ENCODE peak calls at places on chromosomes 16 and 17, in four cellular contexts. One of them, this sample, is unnamed.

GRCh38 chr17:44086364-44087311 is 16.1 kb downstream of the G6PC3 start:
- DNase-seq in bronchial epithelial cell: peak; percentile 94
- DNase-seq in activated CD8-positive, alpha-beta T cell treated with anti-CD3 and anti-CD28 coated beads, Interleukin-2, amount 10 ng/mL, durations not matched to agents 7 days and 5 days: peak; percentile 29
- DNase-seq in testis: peak; percentile 57
- DNase-seq in this sample: no peak

GRCh38 chr16:71851726-71852125 is 6.0 kb downstream of the ATXN1L start:
- DNase-seq in bronchial epithelial cell: no peak
- DNase-seq in activated CD8-positive, alpha-beta T cell treated with anti-CD3 and anti-CD28 coated beads, Interleukin-2, amount 10 ng/mL, durations not matched to agents 7 days and 5 days: no peak
- DNase-seq in testis: no peak
- DNase-seq in this sample: no peak

GRCh38 chr17:80783971-80784370 is 207.7 kb upstream of the CHMP6 start:
- DNase-seq in bronchial epithelial cell: no peak
- DNase-seq in activated CD8-positive, alpha-beta T cell treated with anti-CD3 and anti-CD28 coated beads, Interleukin-2, amount 10 ng/mL, durations not matched to agents 7 days and 5 days: no peak
- DNase-seq in testis: no peak
- DNase-seq in this sample: no peak

GRCh38 chr17:9932481-9932880 is 27.4 kb upstream of the RCVRN start:
- DNase-seq in bronchial epithelial cell: no peak
- DNase-seq in activated CD8-positive, alpha-beta T cell treated with anti-CD3 and anti-CD28 coated beads, Interleukin-2, amount 10 ng/mL, durations not matched to agents 7 days and 5 days: no peak
- DNase-seq in testis: no peak
- DNase-seq in this sample: no peak

GRCh38 chr17:18181358-18181757 is 2.3 kb upstream of the ALKBH5 start:
- DNase-seq in bronchial epithelial cell: peak; percentile 75
- DNase-seq in activated CD8-positive, alpha-beta T cell treated with anti-CD3 and anti-CD28 coated beads, Interleukin-2, amount 10 ng/mL, durations not matched to agents 7 days and 5 days: no peak
- DNase-seq in testis: no peak
- DNase-seq in this sample: no peak

GRCh38 chr17:64262422-64263260 is at the start of gene TEX2:
- DNase-seq in bronchial epithelial cell: no peak
- DNase-seq in activated CD8-positive, alpha-beta T cell treated with anti-CD3 and anti-CD28 coated beads, Interleukin-2, amount 10 ng/mL, durations not matched to agents 7 days and 5 days: peak; percentile 80
- DNase-seq in testis: peak; percentile 50
- DNase-seq in this sample: peak; percentile 69

GRCh38 chr16:81900014-81900413 is 111.3 kb downstream of the SDR42E1 start:
- DNase-seq in bronchial epithelial cell: no peak
- DNase-seq in activated CD8-positive, alpha-beta T cell treated with anti-CD3 and anti-CD28 coated beads, Interleukin-2, amount 10 ng/mL, durations not matched to agents 7 days and 5 days: no peak
- DNase-seq in testis: no peak
- DNase-seq in this sample: no peak

GRCh38 chr17:69047368-69048263 is 13.1 kb downstream of the ABCA9 start:
- DNase-seq in bronchial epithelial cell: peak; percentile 51
- DNase-seq in activated CD8-positive, alpha-beta T cell treated with anti-CD3 and anti-CD28 coated beads, Interleukin-2, amount 10 ng/mL, durations not matched to agents 7 days and 5 days: no peak
- DNase-seq in testis: peak; percentile 92
- DNase-seq in this sample: no peak

GRCh38 chr17:15361151-15361550 is 19.8 kb upstream of the TEKT3 start:
- DNase-seq in bronchial epithelial cell: no peak
- DNase-seq in activated CD8-positive, alpha-beta T cell treated with anti-CD3 and anti-CD28 coated beads, Interleukin-2, amount 10 ng/mL, durations not matched to agents 7 days and 5 days: no peak
- DNase-seq in testis: no peak
- DNase-seq in this sample: no peak

GRCh38 chr17:66654341-66654740 is 180.6 kb upstream of the CACNG5 start:
- DNase-seq in bronchial epithelial cell: peak; percentile 44
- DNase-seq in activated CD8-positive, alpha-beta T cell treated with anti-CD3 and anti-CD28 coated beads, Interleukin-2, amount 10 ng/mL, durations not matched to agents 7 days and 5 days: no peak
- DNase-seq in testis: peak; percentile 17
- DNase-seq in this sample: no peak

GRCh38 chr17:67194134-67194533 is 50.9 kb downstream of the HELZ start:
- DNase-seq in bronchial epithelial cell: no peak
- DNase-seq in activated CD8-positive, alpha-beta T cell treated with anti-CD3 and anti-CD28 coated beads, Interleukin-2, amount 10 ng/mL, durations not matched to agents 7 days and 5 days: no peak
- DNase-seq in testis: no peak
- DNase-seq in this sample: peak; percentile 60

GRCh38 chr16:81786321-81786720 is 7.2 kb downstream of the PLCG2 start:
- DNase-seq in bronchial epithelial cell: peak; percentile 84
- DNase-seq in activated CD8-positive, alpha-beta T cell treated with anti-CD3 and anti-CD28 coated beads, Interleukin-2, amount 10 ng/mL, durations not matched to agents 7 days and 5 days: no peak
- DNase-seq in testis: no peak
- DNase-seq in this sample: no peak

GRCh38 chr17:75876190-75876937 is 2.0 kb downstream of the TRIM47 start:
- DNase-seq in bronchial epithelial cell: peak; percentile 73
- DNase-seq in activated CD8-positive, alpha-beta T cell treated with anti-CD3 and anti-CD28 coated beads, Interleukin-2, amount 10 ng/mL, durations not matched to agents 7 days and 5 days: peak; percentile 91
- DNase-seq in testis: no peak
- DNase-seq in this sample: peak; percentile 89

GRCh38 chr16:50683689-50684374 is 2.7 kb upstream of the SNX20 start:
- DNase-seq in bronchial epithelial cell: no peak
- DNase-seq in activated CD8-positive, alpha-beta T cell treated with anti-CD3 and anti-CD28 coated beads, Interleukin-2, amount 10 ng/mL, durations not matched to agents 7 days and 5 days: peak; percentile 74
- DNase-seq in testis: no peak
- DNase-seq in this sample: no peak

GRCh38 chr16:89606006-89606405 is 7.4 kb upstream of the DPEP1 start:
- DNase-seq in bronchial epithelial cell: no peak
- DNase-seq in activated CD8-positive, alpha-beta T cell treated with anti-CD3 and anti-CD28 coated beads, Interleukin-2, amount 10 ng/mL, durations not matched to agents 7 days and 5 days: no peak
- DNase-seq in testis: no peak
- DNase-seq in this sample: no peak

GRCh38 chr17:17928422-17929386 is 43.5 kb downstream of the TOM1L2 start:
- DNase-seq in bronchial epithelial cell: no peak
- DNase-seq in activated CD8-positive, alpha-beta T cell treated with anti-CD3 and anti-CD28 coated beads, Interleukin-2, amount 10 ng/mL, durations not matched to agents 7 days and 5 days: no peak
- DNase-seq in testis: no peak
- DNase-seq in this sample: peak; percentile 43

GRCh38 chr17:76909971-76910760 is 42.0 kb downstream of the MGAT5B start:
- DNase-seq in bronchial epithelial cell: peak; percentile 36
- DNase-seq in activated CD8-positive, alpha-beta T cell treated with anti-CD3 and anti-CD28 coated beads, Interleukin-2, amount 10 ng/mL, durations not matched to agents 7 days and 5 days: peak; percentile 72
- DNase-seq in testis: peak; percentile 60
- DNase-seq in this sample: peak; percentile 61

GRCh38 chr16:11528053-11528452 is 58.7 kb downstream of the LITAF start:
- DNase-seq in bronchial epithelial cell: no peak
- DNase-seq in activated CD8-positive, alpha-beta T cell treated with anti-CD3 and anti-CD28 coated beads, Interleukin-2, amount 10 ng/mL, durations not matched to agents 7 days and 5 days: no peak
- DNase-seq in testis: no peak
- DNase-seq in this sample: peak; percentile 42

GRCh38 chr16:50126183-50126582 is 26.9 kb upstream of the TENT4B start:
- DNase-seq in bronchial epithelial cell: no peak
- DNase-seq in activated CD8-positive, alpha-beta T cell treated with anti-CD3 and anti-CD28 coated beads, Interleukin-2, amount 10 ng/mL, durations not matched to agents 7 days and 5 days: no peak
- DNase-seq in testis: no peak
- DNase-seq in this sample: no peak